ENCODE peak calls at places on chromosomes 12 and 14, in six cellular contexts. O, J, G, B, D and Q are unnamed samples. For H3K27me3, the result is how much of the 10 kb centered on the place peaks cover.

GRCh38 chr14:36430169-36430568 is 89.9 kb downstream of the NKX2-1 start:
- DNase-seq in O (no peak), J (no peak), G (no peak), B (no peak), D (no peak), Q (no peak)

GRCh38 chr14:61524211-61524806 is 171.0 kb upstream of the HIF1A start:
- DNase-seq in O (peak), J (no peak), G (no peak), B (no peak), D (no peak), Q (no peak)

GRCh38 chr12:106941481-106942156 is 14.1 kb upstream of the TMEM263 start:
- DNase-seq in O (no peak), J (no peak), G (no peak), B (no peak), D (no peak), Q (no peak)

GRCh38 chr12:100794441-100795192 is at the start of gene ANO4:
- DNase-seq in O (peak), J (no peak), G (no peak), B (peak), D (no peak), Q (no peak)

GRCh38 chr14:88422036-88422435 is 36.6 kb downstream of the SPATA7 start:
- DNase-seq in O (no peak), J (no peak), G (no peak), B (no peak), D (no peak), Q (no peak)

GRCh38 chr14:20455355-20456300 is 602 bp downstream of the APEX1 start:
- DNase-seq in O (peak), J (peak), G (peak), B (no peak), D (no peak), Q (no peak)

GRCh38 chr14:78170203-78170602 is at the start of gene NRXN3:
- DNase-seq in O (no peak), J (no peak), G (no peak), B (no peak), D (peak), Q (no peak)

GRCh38 chr14:90820958-90821357 is 4.7 kb upstream of the TTC7B start:
- DNase-seq in O (peak), J (peak), G (no peak), B (no peak), D (no peak), Q (no peak)

GRCh38 chr14:34425095-34425851 is 36.8 kb downstream of the SPTSSA start:
- DNase-seq in O (no peak), J (no peak), G (no peak), B (no peak), D (no peak), Q (no peak)

GRCh38 chr14:92685784-92686355 is 62.6 kb downstream of the LGMN start:
- DNase-seq in O (no peak), J (no peak), G (no peak), B (no peak), D (no peak), Q (peak)

GRCh38 chr12:107372229-107372658 is 278.9 kb upstream of the CRY1 start:
- DNase-seq in O (peak), J (no peak), G (no peak), B (no peak), D (no peak), Q (no peak)

GRCh38 chr14:105414456-105415371 is 4.9 kb upstream of the MTA1 start:
- DNase-seq in O (peak), J (peak), G (no peak), B (peak), D (peak), Q (peak)

GRCh38 chr14:99772371-99773283 is 20.6 kb upstream of the EML1 start:
- DNase-seq in O (no peak), J (no peak), G (no peak), B (no peak), D (no peak), Q (no peak)

GRCh38 chr12:62761658-62762057 is 173.3 kb downstream of the PPM1H start:
- DNase-seq in O (no peak), J (no peak), G (no peak), B (no peak), D (no peak), Q (peak)

GRCh38 chr12:65655074-65655493 is 169.2 kb upstream of the HMGA2 start:
- DNase-seq in O (peak), J (no peak), G (no peak), B (no peak), D (no peak), Q (no peak)

GRCh38 chr14:85535316-85535715 is 5.4 kb downstream of the FLRT2 start:
- DNase-seq in O (no peak), J (no peak), G (no peak), B (no peak), D (no peak), Q (no peak)

GRCh38 chr12:6551063-6551461 is 4.8 kb downstream of the IFFO1 start:
- DNase-seq in O (no peak), J (no peak), G (no peak), B (no peak), D (no peak), Q (peak)

GRCh38 chr14:91154851-91155625 is 41.2 kb downstream of the DGLUCY start:
- DNase-seq in O (peak), J (peak), G (peak), B (peak), D (peak), Q (peak)

GRCh38 chr12:45170456-45171042 is 45.3 kb upstream of the ANO6 start:
- DNase-seq in O (peak), J (peak), G (peak), B (peak), D (peak), Q (peak)

GRCh38 chr12:94100254-94100653 is 48.1 kb upstream of the PLXNC1 start:
- DNase-seq in O (peak), J (no peak), G (no peak), B (no peak), D (no peak), Q (no peak)

GRCh38 chr12:24864796-24865125 is 84.1 kb downstream of the BCAT1 start:
- DNase-seq in O (peak), J (no peak), G (no peak), B (no peak), D (no peak), Q (no peak)

GRCh38 chr12:75634244-75635222 is 123.1 kb upstream of the KRR1 start:
- DNase-seq in O (no peak), J (no peak), G (no peak), B (no peak), D (no peak), Q (no peak)

GRCh38 chr14:67170706-67171105 is 18.5 kb upstream of the GARIN2 start:
- DNase-seq in O (peak), J (no peak), G (no peak), B (no peak), D (no peak), Q (no peak)

GRCh38 chr14:76314521-76314951 is 61.4 kb upstream of the ESRRB start:
- DNase-seq in O (no peak), J (no peak), G (no peak), B (no peak), D (no peak), Q (no peak)

GRCh38 chr12:48316491-48316890 is 34.2 kb downstream of the ZNF641 start:
- DNase-seq in O (no peak), J (no peak), G (no peak), B (no peak), D (no peak), Q (no peak)

GRCh38 chr14:74571901-74572828 is 39.9 kb downstream of the LTBP2 start:
- DNase-seq in O (peak), J (no peak), G (no peak), B (no peak), D (peak), Q (no peak)

GRCh38 chr12:92297932-92298681 is 152.5 kb upstream of the BTG1 start:
- DNase-seq in O (peak), J (no peak), G (no peak), B (peak), D (no peak), Q (no peak)

GRCh38 chr14:60945984-60946383 is 34.9 kb downstream of the TRMT5 start:
- DNase-seq in O (peak), J (no peak), G (no peak), B (no peak), D (no peak), Q (no peak)

GRCh38 chr14:97532052-97532451 is 734.9 kb downstream of the VRK1 start:
- DNase-seq in O (no peak), J (no peak), G (no peak), B (no peak), D (no peak), Q (no peak)

GRCh38 chr14:101131451-101131916 is 228.0 kb upstream of the RTL1 start:
- DNase-seq in O (no peak), J (no peak), G (no peak), B (no peak), D (no peak), Q (no peak)

GRCh38 chr14:75430106-75430505 is 2.3 kb downstream of the JDP2 start:
- DNase-seq in O (peak), J (no peak), G (no peak), B (no peak), D (no peak), Q (no peak)

GRCh38 chr12:52579468-52580450 is 6.1 kb upstream of the KRT74 start:
- DNase-seq in O (no peak), J (no peak), G (no peak), B (no peak), D (no peak), Q (no peak)

GRCh38 chr12:89185181-89185580 is 167.1 kb downstream of the DUSP6 start:
- DNase-seq in O (no peak), J (no peak), G (no peak), B (no peak), D (no peak), Q (no peak)

GRCh38 chr12:118103231-118103600 is 595 bp downstream of the VSIG10 start:
- DNase-seq in O (peak), J (no peak), G (no peak), B (peak), D (peak), Q (no peak)

GRCh38 chr12:3189282-3189681 is 112.1 kb downstream of the TSPAN9 start:
- DNase-seq in O (no peak), J (no peak), G (no peak), B (no peak), D (no peak), Q (no peak)

GRCh38 chr14:93317836-93318807 is 14.7 kb downstream of the BTBD7 start:
- DNase-seq in O (peak), J (no peak), G (no peak), B (no peak), D (no peak), Q (no peak)

GRCh38 chr12:12398026-12398859 is 41.4 kb downstream of the BORCS5 start:
- DNase-seq in O (peak), J (no peak), G (no peak), B (peak), D (peak), Q (peak)

GRCh38 chr14:92362781-92363235 is 39.8 kb downstream of the SLC24A4 start:
- DNase-seq in O (peak), J (no peak), G (no peak), B (no peak), D (no peak), Q (no peak)

GRCh38 chr12:30134229-30134628 is 350.5 kb upstream of the TMTC1 start:
- DNase-seq in O (no peak), J (no peak), G (no peak), B (no peak), D (no peak), Q (no peak)

DNA sequence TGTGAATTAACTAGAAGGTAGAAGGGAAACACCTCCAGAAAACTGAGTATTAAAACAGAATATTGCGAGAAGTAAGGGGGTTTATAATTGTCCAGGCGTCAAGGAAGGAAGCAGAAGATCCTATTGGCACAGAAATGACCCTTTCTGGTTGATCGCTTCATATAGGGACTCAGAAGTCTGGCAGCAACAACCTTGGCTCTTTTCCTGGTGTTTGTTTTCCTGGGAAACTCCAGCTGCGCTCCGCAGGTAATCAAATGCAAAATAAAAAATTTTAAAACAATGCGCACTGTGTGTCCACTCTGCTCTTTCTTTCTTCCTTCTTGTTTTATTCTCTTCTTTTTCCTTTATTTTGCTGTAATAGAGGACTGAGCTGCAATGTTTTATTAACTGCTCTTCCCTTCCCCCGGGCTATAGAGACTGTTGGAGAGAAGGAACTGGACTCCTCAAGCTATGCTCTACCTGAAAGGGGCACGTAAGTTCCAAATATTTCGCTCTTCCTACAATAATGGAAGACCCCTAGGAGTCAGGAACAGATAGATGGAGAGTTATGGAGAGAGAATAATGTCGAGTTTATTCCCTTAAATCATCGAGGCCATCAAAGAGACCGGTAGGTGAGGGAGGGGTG is 737 bp downstream of the SPX start:
- DNase-seq in O (no peak), J (no peak), G (no peak), B (no peak), D (no peak), Q (no peak)
- H3K4me3 ChIP-seq in O (peak), J (peak), G (peak), B (no peak), D (peak), Q (peak)

GRCh38 chr12:95498968-95499367 is 25.0 kb downstream of the METAP2 start:
- DNase-seq in O (no peak), J (no peak), G (no peak), B (no peak), D (no peak), Q (no peak)

GRCh38 chr12:95495433-95495832 is 21.5 kb downstream of the METAP2 start:
- DNase-seq in O (no peak), J (no peak), G (no peak), B (no peak), D (no peak), Q (no peak)

GRCh38 chr12:95492462-95492861 is 18.5 kb downstream of the METAP2 start:
- DNase-seq in O (no peak), J (no peak), G (no peak), B (no peak), D (no peak), Q (no peak)

GRCh38 chr12:95497031-95497430 is 23.1 kb downstream of the METAP2 start:
- DNase-seq in O (no peak), J (no peak), G (no peak), B (no peak), D (no peak), Q (no peak)

DNA sequence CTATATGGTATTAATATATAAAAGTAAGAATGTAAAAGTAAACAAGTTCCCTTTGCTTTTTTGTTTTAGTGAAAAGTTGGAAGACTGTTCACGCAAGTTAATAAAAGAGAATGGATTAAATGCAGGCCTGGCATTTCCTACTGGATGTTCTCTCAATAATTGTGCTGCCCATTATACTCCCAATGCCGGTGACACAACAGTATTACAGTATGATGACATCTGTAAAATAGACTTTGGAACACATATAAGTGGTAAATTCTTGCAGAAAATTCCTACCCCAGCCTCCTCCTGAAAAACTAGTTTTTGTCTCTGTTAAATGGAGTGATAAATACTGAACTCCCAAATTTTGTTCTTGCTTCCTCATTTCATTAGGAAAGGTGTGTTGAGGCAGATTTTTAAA is 20.9 kb downstream of the METAP2 start:
- DNase-seq in O (no peak), J (no peak), G (no peak), B (no peak), D (no peak), Q (no peak)
- TF ChIP-seq POLR2A in O (no peak), J (no peak), G (no peak), B (no peak), D (no peak), Q (no peak)

DNA sequence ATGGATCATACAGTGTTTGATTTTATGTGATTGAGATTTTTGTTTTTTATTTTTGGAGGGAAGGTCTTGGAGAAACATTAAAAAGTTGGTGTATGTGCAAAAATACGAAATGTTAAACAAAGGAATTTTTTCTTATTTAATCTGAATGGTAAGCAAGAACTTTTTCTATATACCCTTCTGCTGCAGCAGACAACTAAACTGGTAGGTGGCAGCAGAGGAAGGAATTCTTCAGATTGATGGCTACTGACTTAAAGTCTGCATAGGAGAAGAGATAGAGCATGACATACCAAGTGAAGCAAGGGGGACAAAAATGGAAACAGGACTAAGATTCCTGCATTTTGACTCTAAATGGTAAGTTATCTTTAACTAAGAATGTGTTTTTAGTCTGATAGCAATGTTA is 42.0 kb upstream of the A2ML1 start:
- DNase-seq in O (peak), J (no peak), G (no peak), B (no peak), D (no peak), Q (no peak)
- H3K27me3 ChIP-seq in O (under half), J (under half), G (under half), B (under half), D (under half), Q (under half)

DNA sequence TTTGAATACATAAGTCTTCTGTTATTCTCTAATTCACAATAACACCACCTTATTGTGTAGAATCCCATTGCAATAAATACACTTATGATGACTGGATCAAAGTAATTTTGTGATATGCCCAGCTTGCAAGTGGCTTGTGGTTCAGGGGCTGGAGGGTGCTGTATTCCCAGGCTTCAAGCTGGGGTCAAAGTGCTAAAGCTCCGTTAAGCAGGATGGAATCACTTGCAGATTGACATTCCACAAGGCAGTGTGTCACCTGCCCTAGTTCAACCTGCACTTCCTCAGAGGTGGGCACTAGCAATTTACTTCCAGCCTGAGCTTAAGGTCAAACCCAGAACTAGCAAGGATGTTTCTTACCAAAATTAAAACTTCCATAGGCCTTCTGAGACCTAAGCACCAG is 166.6 kb downstream of the SSPN start:
- DNase-seq in O (no peak), J (no peak), G (no peak), B (no peak), D (no peak), Q (no peak)
- H3K4me3 ChIP-seq in O (no peak), J (no peak), G (no peak), B (no peak), D (no peak), Q (no peak)